ENCODE peak calls at places on chromosomes 13 and 19, in nine cellular contexts. C, R, O, U, E, F, W, H and S are unnamed samples.

GRCh38 chr19:20478936-20479335 is 86.6 kb downstream of the ZNF737 start:
- DNase-seq in C (no peak), R (no peak), O (no peak), U (no peak), E (no peak), W (no peak), F (no peak), H (no peak), S (no peak)

GRCh38 chr19:28293685-28294084 is 919.3 kb downstream of the UQCRFS1 start:
- DNase-seq in F (no peak), C (no peak), E (no peak), H (no peak), O (no peak), W (no peak), R (no peak), U (no peak), S (no peak)

GRCh38 chr13:114104626-114105350 is 27.6 kb downstream of the RASA3 start:
- DNase-seq in E (no peak), W (peak; percentile 36), O (peak; percentile 18), F (no peak), U (no peak), R (no peak), C (no peak), H (peak; percentile 13), S (no peak)

GRCh38 chr13:94764576-94765321 is 52.4 kb upstream of the SOX21 start:
- DNase-seq in O (no peak), R (no peak), F (no peak), W (no peak), C (no peak), E (no peak), H (no peak), U (no peak), S (no peak)

GRCh38 chr19:47658431-47659383 is 49.8 kb downstream of the BICRA start:
- DNase-seq in O (no peak), F (no peak), R (no peak), U (no peak), W (no peak), E (no peak), C (no peak), H (no peak), S (no peak)

GRCh38 chr19:45766919-45767346 is 2.1 kb downstream of the SIX5 start:
- DNase-seq in F (no peak), W (no peak), H (no peak), C (no peak), O (no peak), U (no peak), R (no peak), E (no peak), S (no peak)

GRCh38 chr13:99370476-99371272 is 63.5 kb upstream of the GPR183 start:
- DNase-seq in U (no peak), W (no peak), C (no peak), E (no peak), O (no peak), F (no peak), H (no peak), R (peak; percentile 41), S (peak; percentile 51)

GRCh38 chr13:105327727-105328126 is 1207.7 kb downstream of the EFNB2 start:
- DNase-seq in R (no peak), O (no peak), H (no peak), F (no peak), U (no peak), W (no peak), C (no peak), E (no peak), S (no peak)

GRCh38 chr13:88303605-88304004 is 632.4 kb downstream of the SLITRK5 start:
- DNase-seq in H (no peak), C (no peak), R (no peak), E (no peak), O (no peak), W (no peak), U (no peak), F (no peak), S (no peak)

GRCh38 chr13:90105276-90105675 is 1242.2 kb upstream of the MIR17HG start:
- DNase-seq in R (no peak), E (no peak), O (no peak), F (no peak), W (no peak), H (no peak), C (no peak), U (no peak), S (no peak)

GRCh38 chr13:51579676-51580075 is 4.6 kb upstream of the WDFY2 start:
- DNase-seq in H (no peak), E (no peak), R (no peak), C (no peak), U (no peak), W (no peak), F (no peak), O (no peak), S (no peak)

GRCh38 chr13:51577690-51578089 is 6.6 kb upstream of the WDFY2 start:
- DNase-seq in O (no peak), H (no peak), F (no peak), W (no peak), U (no peak), R (no peak), E (no peak), C (no peak), S (no peak)

GRCh38 chr13:51581148-51581820 is 3.0 kb upstream of the WDFY2 start:
- DNase-seq in F (no peak), H (no peak), W (no peak), O (no peak), C (no peak), U (no peak), E (no peak), R (no peak), S (no peak)

GRCh38 chr13:51576754-51577153 is 7.5 kb upstream of the WDFY2 start:
- DNase-seq in F (no peak), C (no peak), O (no peak), U (no peak), H (no peak), E (no peak), W (no peak), R (no peak), S (no peak)
- TF ChIP-seq CTCF in F (no peak), C (no peak), O (no peak), U (no peak), H (no peak), E (no peak), W (no peak), R (no peak), S (no peak)

DNA sequence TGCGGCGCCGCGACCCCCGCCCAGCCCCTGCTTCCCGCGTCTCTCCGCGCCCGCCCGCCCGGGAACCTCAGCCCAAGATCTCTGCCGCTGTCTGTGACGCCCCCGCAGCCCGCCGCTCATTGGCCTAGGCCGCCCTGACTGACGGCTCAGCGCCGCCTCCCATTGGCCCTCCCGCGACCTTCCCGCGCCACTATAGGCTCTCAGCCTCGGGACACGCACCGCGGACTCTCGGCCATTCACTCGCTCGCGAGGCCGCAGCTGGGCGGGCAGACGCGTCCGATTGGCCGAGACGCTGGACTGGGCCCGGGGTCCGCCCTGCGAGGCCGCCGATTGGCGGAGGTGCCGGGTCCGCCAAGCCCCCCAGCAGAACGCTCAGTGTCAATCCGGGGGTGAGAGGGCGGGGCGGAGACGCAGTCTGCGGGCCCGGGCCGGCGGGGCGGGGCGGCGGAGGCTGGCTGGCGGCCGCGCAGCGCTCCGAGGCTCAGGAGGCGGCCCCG is at the start of gene PRKACA:
- DNase-seq in R (peak; percentile 97), O (peak; percentile 99), H (peak; percentile 97), C (peak; percentile 98), U (peak; percentile 83), F (peak; percentile 99), W (peak; percentile 100), E (peak; percentile 98), S (peak; percentile 100)
- TF ChIP-seq CTCF in R (no peak), O (no peak), H (peak; percentile 17), C (no peak), U (no peak), F (no peak), W (no peak), E (no peak), S (no peak)

DNA sequence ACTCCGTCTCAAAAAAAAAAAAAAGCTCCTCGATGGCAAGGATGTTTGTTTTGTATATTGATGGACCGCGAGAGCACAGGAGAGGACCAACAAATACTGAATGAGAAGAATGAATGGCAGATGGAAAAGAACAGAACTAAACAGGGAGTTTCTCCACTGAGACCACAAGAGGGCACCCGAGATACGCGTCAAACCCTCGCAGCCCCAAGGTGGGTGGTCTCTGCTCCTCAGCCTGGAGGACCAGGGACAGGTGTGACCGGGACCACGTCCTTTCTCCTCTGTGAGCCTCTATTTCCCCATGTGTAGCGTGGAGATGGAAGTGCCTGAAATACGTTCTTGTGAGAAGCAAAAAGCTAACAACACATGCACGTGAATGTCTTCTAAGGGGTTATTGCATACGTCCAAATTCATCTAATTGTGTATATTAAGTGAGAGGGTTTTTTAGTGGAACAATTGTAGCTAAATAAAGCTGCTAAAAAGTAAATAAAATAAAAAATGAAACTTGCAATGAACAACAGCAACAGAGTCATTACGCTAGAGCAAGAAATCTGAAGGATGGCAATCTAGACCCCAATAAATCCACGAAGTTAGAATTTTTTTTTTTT is 8.3 kb upstream of the CDC42EP5 start:
- DNase-seq in R (peak; percentile 40), E (peak; percentile 45), H (no peak), W (no peak), F (peak; percentile 49), O (no peak), C (no peak), U (no peak), S (no peak)
- TF ChIP-seq CTCF in R (peak; percentile 89), E (peak; percentile 79), H (peak; percentile 33), W (peak; percentile 58), F (peak; percentile 80), O (peak; percentile 25), C (peak; percentile 64), U (peak; percentile 74), S (peak; percentile 83)

GRCh38 chr19:19320362-19321142 is at the start of the genes MAU2 and SUGP1:
- DNase-seq in F (peak; percentile 93), E (peak; percentile 92), C (peak; percentile 84), O (peak; percentile 92), H (peak; percentile 87), U (peak; percentile 69), W (peak; percentile 91), R (peak; percentile 87), S (peak; percentile 96)

GRCh38 chr19:19316082-19316481 is 4.2 kb downstream of the SUGP1 start:
- DNase-seq in O (no peak), E (no peak), R (no peak), W (no peak), C (no peak), U (no peak), F (no peak), H (no peak), S (no peak)

GRCh38 chr19:19319725-19320361 is 466 bp downstream of the SUGP1 start:
- DNase-seq in W (no peak), E (no peak), F (no peak), C (no peak), R (no peak), H (no peak), U (no peak), O (no peak), S (no peak)

GRCh38 chr19:19321143-19321577 is 531 bp downstream of the MAU2 start:
- DNase-seq in E (peak; percentile 15), C (no peak), H (no peak), R (no peak), W (no peak), F (no peak), U (no peak), O (no peak), S (no peak)

DNA sequence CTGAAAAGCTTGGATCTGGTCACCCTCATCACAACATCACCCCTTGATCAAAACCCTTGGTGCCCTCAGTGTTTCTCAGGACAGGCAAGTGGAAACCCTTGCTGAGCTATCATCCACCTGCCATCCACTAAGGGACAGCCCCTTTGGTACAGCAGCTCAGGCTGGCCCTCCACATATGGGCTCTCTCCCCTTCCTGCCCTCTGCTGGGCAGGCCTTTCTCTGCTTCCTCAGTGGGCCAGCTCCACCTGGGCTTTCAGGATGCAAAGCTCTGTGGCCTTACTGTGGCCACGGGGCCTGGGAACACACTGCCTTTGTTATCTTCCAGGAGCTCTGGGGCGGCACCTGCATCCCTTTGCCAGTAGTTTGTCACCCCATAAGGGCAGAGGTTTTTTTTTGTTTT is 4.9 kb downstream of the SUGP1 start:
- DNase-seq in C (no peak), H (no peak), W (no peak), R (no peak), F (no peak), E (no peak), O (no peak), U (no peak), S (no peak)
- TF ChIP-seq CTCF in C (no peak), H (no peak), W (no peak), R (no peak), F (no peak), E (no peak), O (no peak), U (no peak), S (no peak)